ENCODE peak calls at places on chromosomes 16 and 17, in nine cellular contexts. One of them, this sample, is unnamed.

GRCh38 chr17:74798239-74798707 is 22.1 kb upstream of the NAT9 start:
- DNase-seq in breast epithelium: no peak
- DNase-seq in lower leg skin: no peak
- DNase-seq in mesothelial cell of epicardium: no peak
- DNase-seq in glutamatergic neuron: no peak
- DNase-seq in body of pancreas: no peak
- DNase-seq in CD8-positive, alpha-beta T cell: no peak
- DNase-seq in tibial artery: no peak
- DNase-seq in mucosa of descending colon: no peak
- DNase-seq in this sample: no peak

GRCh38 chr16:31357324-31358156 is 2.6 kb downstream of the ITGAX start:
- DNase-seq in mesothelial cell of epicardium: no peak
- DNase-seq in breast epithelium: no peak
- DNase-seq in body of pancreas: no peak
- DNase-seq in lower leg skin: no peak
- DNase-seq in mucosa of descending colon: no peak
- DNase-seq in glutamatergic neuron: no peak
- DNase-seq in tibial artery: no peak
- DNase-seq in CD8-positive, alpha-beta T cell: no peak
- DNase-seq in this sample: peak

GRCh38 chr17:48726182-48726915 is 2.2 kb downstream of the HOXB13 start:
- DNase-seq in breast epithelium: no peak
- DNase-seq in lower leg skin: no peak
- DNase-seq in glutamatergic neuron: no peak
- DNase-seq in body of pancreas: no peak
- DNase-seq in tibial artery: no peak
- DNase-seq in mesothelial cell of epicardium: no peak
- DNase-seq in mucosa of descending colon: no peak
- DNase-seq in CD8-positive, alpha-beta T cell: no peak
- DNase-seq in this sample: no peak

GRCh38 chr17:27879987-27880608 is 13.1 kb downstream of the LYRM9 start:
- DNase-seq in lower leg skin: no peak
- DNase-seq in body of pancreas: peak
- DNase-seq in tibial artery: peak
- DNase-seq in glutamatergic neuron: peak
- DNase-seq in breast epithelium: peak
- DNase-seq in CD8-positive, alpha-beta T cell: peak
- DNase-seq in mesothelial cell of epicardium: no peak
- DNase-seq in mucosa of descending colon: peak
- DNase-seq in this sample: peak

GRCh38 chr17:7885357-7886226 is 3.0 kb upstream of the CHD3 start:
- DNase-seq in CD8-positive, alpha-beta T cell: peak
- DNase-seq in mucosa of descending colon: peak
- DNase-seq in body of pancreas: peak
- DNase-seq in lower leg skin: peak
- DNase-seq in glutamatergic neuron: peak
- DNase-seq in breast epithelium: peak
- DNase-seq in mesothelial cell of epicardium: no peak
- DNase-seq in tibial artery: peak
- DNase-seq in this sample: peak

GRCh38 chr17:37111329-37111728 is 162.6 kb downstream of the AATF start:
- DNase-seq in CD8-positive, alpha-beta T cell: no peak
- DNase-seq in breast epithelium: no peak
- DNase-seq in mucosa of descending colon: no peak
- DNase-seq in body of pancreas: no peak
- DNase-seq in glutamatergic neuron: no peak
- DNase-seq in lower leg skin: no peak
- DNase-seq in mesothelial cell of epicardium: no peak
- DNase-seq in tibial artery: no peak
- DNase-seq in this sample: no peak

GRCh38 chr17:44931376-44931775 is 16.1 kb upstream of the GFAP start:
- DNase-seq in breast epithelium: no peak
- DNase-seq in glutamatergic neuron: no peak
- DNase-seq in tibial artery: no peak
- DNase-seq in body of pancreas: no peak
- DNase-seq in CD8-positive, alpha-beta T cell: no peak
- DNase-seq in mucosa of descending colon: no peak
- DNase-seq in mesothelial cell of epicardium: no peak
- DNase-seq in lower leg skin: no peak
- DNase-seq in this sample: no peak

GRCh38 chr16:72596373-72596772 is 424.4 kb upstream of the PMFBP1 start:
- DNase-seq in body of pancreas: no peak
- DNase-seq in mucosa of descending colon: no peak
- DNase-seq in CD8-positive, alpha-beta T cell: no peak
- DNase-seq in glutamatergic neuron: no peak
- DNase-seq in breast epithelium: no peak
- DNase-seq in tibial artery: no peak
- DNase-seq in lower leg skin: no peak
- DNase-seq in mesothelial cell of epicardium: no peak
- DNase-seq in this sample: no peak

GRCh38 chr17:45782889-45783592 is 1.1 kb upstream of the CRHR1 start:
- DNase-seq in mesothelial cell of epicardium: no peak
- DNase-seq in tibial artery: no peak
- DNase-seq in breast epithelium: no peak
- DNase-seq in mucosa of descending colon: peak
- DNase-seq in body of pancreas: no peak
- DNase-seq in glutamatergic neuron: peak
- DNase-seq in lower leg skin: no peak
- DNase-seq in CD8-positive, alpha-beta T cell: no peak
- DNase-seq in this sample: peak

GRCh38 chr16:57258910-57259475 is 13.9 kb downstream of the ARL2BP start:
- DNase-seq in lower leg skin: peak
- DNase-seq in CD8-positive, alpha-beta T cell: no peak
- DNase-seq in breast epithelium: no peak
- DNase-seq in tibial artery: no peak
- DNase-seq in body of pancreas: no peak
- DNase-seq in mesothelial cell of epicardium: no peak
- DNase-seq in glutamatergic neuron: no peak
- DNase-seq in mucosa of descending colon: no peak
- DNase-seq in this sample: no peak

GRCh38 chr16:89325861-89326471 is 108.5 kb downstream of the ZNF778 start:
- DNase-seq in mesothelial cell of epicardium: no peak
- DNase-seq in breast epithelium: no peak
- DNase-seq in CD8-positive, alpha-beta T cell: no peak
- DNase-seq in mucosa of descending colon: peak
- DNase-seq in tibial artery: peak
- DNase-seq in glutamatergic neuron: no peak
- DNase-seq in lower leg skin: no peak
- DNase-seq in body of pancreas: peak
- DNase-seq in this sample: peak

GRCh38 chr17:13420294-13421277 is 181.1 kb downstream of the HS3ST3A1 start:
- DNase-seq in body of pancreas: no peak
- DNase-seq in tibial artery: no peak
- DNase-seq in mesothelial cell of epicardium: no peak
- DNase-seq in glutamatergic neuron: no peak
- DNase-seq in mucosa of descending colon: no peak
- DNase-seq in lower leg skin: no peak
- DNase-seq in CD8-positive, alpha-beta T cell: no peak
- DNase-seq in breast epithelium: no peak
- DNase-seq in this sample: no peak

GRCh38 chr17:50834126-50834785 is 1.1 kb upstream of the WFIKKN2 start:
- DNase-seq in breast epithelium: no peak
- DNase-seq in glutamatergic neuron: no peak
- DNase-seq in mesothelial cell of epicardium: no peak
- DNase-seq in mucosa of descending colon: no peak
- DNase-seq in tibial artery: no peak
- DNase-seq in body of pancreas: no peak
- DNase-seq in lower leg skin: no peak
- DNase-seq in CD8-positive, alpha-beta T cell: no peak
- DNase-seq in this sample: no peak

GRCh38 chr17:64256913-64257807 is 5.9 kb downstream of the TEX2 start:
- DNase-seq in breast epithelium: no peak
- DNase-seq in mesothelial cell of epicardium: no peak
- DNase-seq in CD8-positive, alpha-beta T cell: no peak
- DNase-seq in glutamatergic neuron: no peak
- DNase-seq in body of pancreas: no peak
- DNase-seq in mucosa of descending colon: no peak
- DNase-seq in tibial artery: no peak
- DNase-seq in lower leg skin: no peak
- DNase-seq in this sample: no peak

GRCh38 chr17:68803122-68803615 is 152.0 kb downstream of the ABCA8 start:
- DNase-seq in tibial artery: no peak
- DNase-seq in glutamatergic neuron: no peak
- DNase-seq in CD8-positive, alpha-beta T cell: no peak
- DNase-seq in breast epithelium: no peak
- DNase-seq in mesothelial cell of epicardium: no peak
- DNase-seq in mucosa of descending colon: no peak
- DNase-seq in body of pancreas: no peak
- DNase-seq in lower leg skin: no peak
- DNase-seq in this sample: no peak

GRCh38 chr16:82855471-82855870 is 228.7 kb downstream of the CDH13 start:
- DNase-seq in mucosa of descending colon: no peak
- DNase-seq in glutamatergic neuron: no peak
- DNase-seq in tibial artery: no peak
- DNase-seq in breast epithelium: no peak
- DNase-seq in CD8-positive, alpha-beta T cell: no peak
- DNase-seq in mesothelial cell of epicardium: no peak
- DNase-seq in body of pancreas: no peak
- DNase-seq in lower leg skin: no peak
- DNase-seq in this sample: no peak

GRCh38 chr16:82846806-82847205 is 220.0 kb downstream of the CDH13 start:
- DNase-seq in mesothelial cell of epicardium: no peak
- DNase-seq in lower leg skin: no peak
- DNase-seq in CD8-positive, alpha-beta T cell: no peak
- DNase-seq in breast epithelium: no peak
- DNase-seq in body of pancreas: no peak
- DNase-seq in mucosa of descending colon: no peak
- DNase-seq in tibial artery: no peak
- DNase-seq in glutamatergic neuron: no peak
- DNase-seq in this sample: no peak

GRCh38 chr16:82848013-82848412 is 221.2 kb downstream of the CDH13 start:
- DNase-seq in CD8-positive, alpha-beta T cell: no peak
- DNase-seq in mucosa of descending colon: no peak
- DNase-seq in tibial artery: no peak
- DNase-seq in body of pancreas: no peak
- DNase-seq in lower leg skin: no peak
- DNase-seq in mesothelial cell of epicardium: no peak
- DNase-seq in breast epithelium: no peak
- DNase-seq in glutamatergic neuron: no peak
- DNase-seq in this sample: no peak

GRCh38 chr16:82857693-82858337 is 231.0 kb downstream of the CDH13 start:
- DNase-seq in breast epithelium: no peak
- DNase-seq in CD8-positive, alpha-beta T cell: no peak
- DNase-seq in mesothelial cell of epicardium: no peak
- DNase-seq in mucosa of descending colon: no peak
- DNase-seq in body of pancreas: peak
- DNase-seq in tibial artery: no peak
- DNase-seq in lower leg skin: no peak
- DNase-seq in glutamatergic neuron: no peak
- DNase-seq in this sample: no peak

GRCh38 chr16:82852388-82852998 is 225.7 kb downstream of the CDH13 start:
- DNase-seq in CD8-positive, alpha-beta T cell: no peak
- DNase-seq in glutamatergic neuron: no peak
- DNase-seq in lower leg skin: no peak
- DNase-seq in mesothelial cell of epicardium: no peak
- DNase-seq in tibial artery: no peak
- DNase-seq in mucosa of descending colon: no peak
- DNase-seq in breast epithelium: no peak
- DNase-seq in body of pancreas: no peak
- DNase-seq in this sample: no peak
- TF ChIP-seq CTCF in CD8-positive, alpha-beta T cell: no peak
- TF ChIP-seq CTCF in glutamatergic neuron: no peak
- TF ChIP-seq CTCF in lower leg skin: no peak
- TF ChIP-seq CTCF in mesothelial cell of epicardium: no peak
- TF ChIP-seq CTCF in tibial artery: no peak
- TF ChIP-seq CTCF in mucosa of descending colon: no peak
- TF ChIP-seq CTCF in breast epithelium: no peak
- TF ChIP-seq CTCF in body of pancreas: no peak
- TF ChIP-seq CTCF in this sample: no peak

GRCh38 chr17:79650861-79651260 is 40.0 kb upstream of the RBFOX3 start:
- DNase-seq in body of pancreas: no peak
- DNase-seq in mucosa of descending colon: no peak
- DNase-seq in CD8-positive, alpha-beta T cell: no peak
- DNase-seq in mesothelial cell of epicardium: no peak
- DNase-seq in lower leg skin: peak
- DNase-seq in glutamatergic neuron: no peak
- DNase-seq in tibial artery: no peak
- DNase-seq in breast epithelium: no peak
- DNase-seq in this sample: no peak

GRCh38 chr17:79651266-79651665 is 40.4 kb upstream of the RBFOX3 start:
- DNase-seq in tibial artery: no peak
- DNase-seq in CD8-positive, alpha-beta T cell: no peak
- DNase-seq in mesothelial cell of epicardium: no peak
- DNase-seq in mucosa of descending colon: no peak
- DNase-seq in breast epithelium: no peak
- DNase-seq in body of pancreas: no peak
- DNase-seq in glutamatergic neuron: no peak
- DNase-seq in lower leg skin: peak
- DNase-seq in this sample: no peak

GRCh38 chr17:79648181-79648831 is 37.5 kb upstream of the RBFOX3 start:
- DNase-seq in lower leg skin: peak
- DNase-seq in tibial artery: no peak
- DNase-seq in breast epithelium: no peak
- DNase-seq in body of pancreas: no peak
- DNase-seq in mesothelial cell of epicardium: no peak
- DNase-seq in mucosa of descending colon: no peak
- DNase-seq in CD8-positive, alpha-beta T cell: no peak
- DNase-seq in glutamatergic neuron: no peak
- DNase-seq in this sample: no peak

GRCh38 chr17:79651751-79652150 is 40.9 kb upstream of the RBFOX3 start:
- DNase-seq in lower leg skin: peak
- DNase-seq in glutamatergic neuron: no peak
- DNase-seq in CD8-positive, alpha-beta T cell: no peak
- DNase-seq in breast epithelium: no peak
- DNase-seq in mucosa of descending colon: no peak
- DNase-seq in tibial artery: no peak
- DNase-seq in mesothelial cell of epicardium: no peak
- DNase-seq in body of pancreas: no peak
- DNase-seq in this sample: no peak

GRCh38 chr17:79650283-79650682 is 39.4 kb upstream of the RBFOX3 start:
- DNase-seq in glutamatergic neuron: no peak
- DNase-seq in mesothelial cell of epicardium: no peak
- DNase-seq in lower leg skin: peak
- DNase-seq in mucosa of descending colon: no peak
- DNase-seq in tibial artery: no peak
- DNase-seq in breast epithelium: no peak
- DNase-seq in CD8-positive, alpha-beta T cell: no peak
- DNase-seq in body of pancreas: no peak
- DNase-seq in this sample: no peak
- TF ChIP-seq CTCF in glutamatergic neuron: no peak
- TF ChIP-seq CTCF in mesothelial cell of epicardium: no peak
- TF ChIP-seq CTCF in lower leg skin: no peak
- TF ChIP-seq CTCF in mucosa of descending colon: no peak
- TF ChIP-seq CTCF in tibial artery: no peak
- TF ChIP-seq CTCF in breast epithelium: no peak
- TF ChIP-seq CTCF in CD8-positive, alpha-beta T cell: no peak
- TF ChIP-seq CTCF in body of pancreas: no peak
- TF ChIP-seq CTCF in this sample: no peak

GRCh38 chr17:67559381-67559966 is 158.3 kb upstream of the NOL11 start:
- DNase-seq in lower leg skin: peak
- DNase-seq in mucosa of descending colon: peak
- DNase-seq in CD8-positive, alpha-beta T cell: no peak
- DNase-seq in tibial artery: no peak
- DNase-seq in mesothelial cell of epicardium: no peak
- DNase-seq in glutamatergic neuron: no peak
- DNase-seq in breast epithelium: no peak
- DNase-seq in body of pancreas: no peak
- DNase-seq in this sample: no peak
- TF ChIP-seq CTCF in lower leg skin: no peak
- TF ChIP-seq CTCF in mucosa of descending colon: no peak
- TF ChIP-seq CTCF in CD8-positive, alpha-beta T cell: no peak
- TF ChIP-seq CTCF in tibial artery: no peak
- TF ChIP-seq CTCF in mesothelial cell of epicardium: no peak
- TF ChIP-seq CTCF in glutamatergic neuron: no peak
- TF ChIP-seq CTCF in breast epithelium: no peak
- TF ChIP-seq CTCF in body of pancreas: peak
- TF ChIP-seq CTCF in this sample: peak

GRCh38 chr16:4404247-4404966 is 12.0 kb downstream of the CORO7 start:
- DNase-seq in body of pancreas: peak
- DNase-seq in mesothelial cell of epicardium: no peak
- DNase-seq in tibial artery: no peak
- DNase-seq in CD8-positive, alpha-beta T cell: no peak
- DNase-seq in glutamatergic neuron: peak
- DNase-seq in lower leg skin: peak
- DNase-seq in mucosa of descending colon: peak
- DNase-seq in breast epithelium: no peak
- DNase-seq in this sample: no peak
- TF ChIP-seq CTCF in body of pancreas: peak
- TF ChIP-seq CTCF in mesothelial cell of epicardium: peak
- TF ChIP-seq CTCF in tibial artery: peak
- TF ChIP-seq CTCF in CD8-positive, alpha-beta T cell: peak
- TF ChIP-seq CTCF in glutamatergic neuron: peak
- TF ChIP-seq CTCF in lower leg skin: no peak
- TF ChIP-seq CTCF in mucosa of descending colon: peak
- TF ChIP-seq CTCF in breast epithelium: no peak
- TF ChIP-seq CTCF in this sample: peak